ENCODE peak calls at places on chromosomes 4 and X, in four cellular contexts. One of them, this sample, is unnamed.

GRCh38 chrX:13845721-13846378 is 29.0 kb upstream of the GPM6B start:
- DNase-seq in AG08395: no peak
- DNase-seq in iris pigment epithelial cell: peak
- DNase-seq in astrocyte of the spinal cord: peak
- DNase-seq in this sample: no peak

GRCh38 chr4:111475696-111476095 is 669.6 kb upstream of the FAM241A start:
- DNase-seq in iris pigment epithelial cell: no peak
- DNase-seq in astrocyte of the spinal cord: no peak
- DNase-seq in AG08395: no peak
- DNase-seq in this sample: no peak

GRCh38 chr4:18935956-18936355 is 914.4 kb upstream of the LCORL start:
- DNase-seq in astrocyte of the spinal cord: no peak
- DNase-seq in iris pigment epithelial cell: no peak
- DNase-seq in AG08395: no peak
- DNase-seq in this sample: peak

GRCh38 chrX:107675823-107676555 is 47.7 kb downstream of the PRPS1 start:
- DNase-seq in astrocyte of the spinal cord: peak
- DNase-seq in iris pigment epithelial cell: peak
- DNase-seq in AG08395: no peak
- DNase-seq in this sample: no peak

GRCh38 chr4:17082186-17082585 is 183.7 kb upstream of the LDB2 start:
- DNase-seq in iris pigment epithelial cell: peak
- DNase-seq in AG08395: peak
- DNase-seq in astrocyte of the spinal cord: no peak
- DNase-seq in this sample: no peak

GRCh38 chr4:82423245-82424054 is 6.8 kb downstream of the HNRNPDL start:
- DNase-seq in AG08395: peak
- DNase-seq in astrocyte of the spinal cord: peak
- DNase-seq in iris pigment epithelial cell: peak
- DNase-seq in this sample: no peak

GRCh38 chrX:65783746-65784145 is 116.3 kb downstream of the MSN start:
- DNase-seq in astrocyte of the spinal cord: no peak
- DNase-seq in iris pigment epithelial cell: no peak
- DNase-seq in AG08395: no peak
- DNase-seq in this sample: no peak

GRCh38 chr4:147326581-147326980 is 154.3 kb upstream of the EDNRA start:
- DNase-seq in iris pigment epithelial cell: peak
- DNase-seq in astrocyte of the spinal cord: peak
- DNase-seq in AG08395: no peak
- DNase-seq in this sample: no peak

GRCh38 chr4:1982124-1983052 is 26.4 kb downstream of the NELFA start:
- DNase-seq in astrocyte of the spinal cord: no peak
- DNase-seq in AG08395: no peak
- DNase-seq in iris pigment epithelial cell: no peak
- DNase-seq in this sample: no peak

GRCh38 chrX:130165181-130165702 is 399 bp downstream of the AIFM1 start:
- DNase-seq in iris pigment epithelial cell: peak
- DNase-seq in AG08395: no peak
- DNase-seq in astrocyte of the spinal cord: no peak
- DNase-seq in this sample: no peak

GRCh38 chrX:13223868-13224555 is 95.8 kb downstream of the ATXN3L start:
- DNase-seq in iris pigment epithelial cell: peak
- DNase-seq in AG08395: peak
- DNase-seq in astrocyte of the spinal cord: peak
- DNase-seq in this sample: no peak

GRCh38 chr4:124478518-124478917 is 234.0 kb downstream of the ANKRD50 start:
- DNase-seq in AG08395: no peak
- DNase-seq in astrocyte of the spinal cord: no peak
- DNase-seq in iris pigment epithelial cell: no peak
- DNase-seq in this sample: no peak

This sample was measured in ecto neural progenitor cell.